ENCODE peak calls at places on chromosome 15, in six cellular contexts. K is AG04450; Q is K562; U is central memory CD4-positive, alpha-beta T cell; S is NCI-H748 treated with DMSO at 0.1 percent for 48 hours; T is neural crest cell. J is an unnamed sample.

GRCh38 chr15:70259640-70260066 is 161.9 kb upstream of the TLE3 start:
- DNase-seq in K (no peak), Q (peak), U (no peak), S (no peak), T (no peak), J (no peak)

GRCh38 chr15:42155546-42156265 is 730 bp downstream of the PLA2G4F start:
- DNase-seq in K (no peak), Q (peak), U (no peak), S (no peak), T (no peak), J (no peak)

GRCh38 chr15:78243491-78243941 is 9.2 kb upstream of the ACSBG1 start:
- DNase-seq in K (no peak), Q (no peak), U (no peak), S (no peak), T (no peak), J (no peak)

GRCh38 chr15:47384316-47384715 is 333.0 kb upstream of the SEMA6D start:
- DNase-seq in K (peak), Q (no peak), U (no peak), S (no peak), T (no peak), J (no peak)

GRCh38 chr15:41494922-41495735 is 1.5 kb downstream of the ITPKA start:
- DNase-seq in K (no peak), Q (no peak), U (no peak), S (no peak), T (peak), J (peak)

GRCh38 chr15:67796728-67797127 is 28.6 kb upstream of the SKOR1 start:
- DNase-seq in K (no peak), Q (no peak), U (no peak), S (no peak), T (no peak), J (no peak)

GRCh38 chr15:90142216-90143175 is 40.2 kb upstream of the IDH2 start:
- DNase-seq in K (no peak), Q (peak), U (peak), S (no peak), T (no peak), J (peak)

GRCh38 chr15:42547926-42548257 is 701 bp downstream of the LRRC57 start:
- DNase-seq in K (no peak), Q (no peak), U (no peak), S (no peak), T (no peak), J (no peak)

GRCh38 chr15:85394552-85395333 is 14.3 kb downstream of the AKAP13 start:
- DNase-seq in K (no peak), Q (no peak), U (no peak), S (no peak), T (no peak), J (no peak)

GRCh38 chr15:70252056-70252935 is 154.6 kb upstream of the TLE3 start:
- DNase-seq in K (no peak), Q (no peak), U (no peak), S (peak), T (no peak), J (no peak)

GRCh38 chr15:80152896-80153876 is at the start of gene FAH:
- DNase-seq in K (no peak), Q (peak), U (peak), S (peak), T (no peak), J (peak)

GRCh38 chr15:33068531-33068990 is 126.0 kb downstream of the FMN1 start:
- DNase-seq in K (no peak), Q (no peak), U (no peak), S (peak), T (no peak), J (no peak)

GRCh38 chr15:92584105-92584504 is 71.5 kb downstream of the FAM174B start:
- DNase-seq in K (no peak), Q (no peak), U (no peak), S (no peak), T (no peak), J (no peak)

GRCh38 chr15:60936186-60936585 is 292.9 kb downstream of the RORA start:
- DNase-seq in K (no peak), Q (no peak), U (no peak), S (no peak), T (no peak), J (no peak)

GRCh38 chr15:74209560-74209958 is 7.0 kb upstream of the STRA6 start:
- DNase-seq in K (no peak), Q (no peak), U (no peak), S (no peak), T (no peak), J (no peak)

GRCh38 chr15:86743283-86743903 is 663.7 kb downstream of the AGBL1 start:
- DNase-seq in K (no peak), Q (peak), U (peak), S (peak), T (peak), J (peak)